ENCODE peak calls at places on chromosomes 16 and 17, in nine cellular contexts. One of them, this sample, is unnamed. For H3K4me1, the result is how much of the 10 kb centered on the place peaks cover.

GRCh38 chr16:21053595-21053994 is 97.1 kb downstream of the DNAH3 start:
- DNase-seq in fibroblast of lung: no peak
- DNase-seq in cardiac muscle cell: no peak
- DNase-seq in PC-3: no peak
- DNase-seq in tibial artery: no peak
- DNase-seq in body of pancreas: no peak
- DNase-seq in right cardiac atrium: no peak
- DNase-seq in ovary: no peak
- DNase-seq in A549: no peak
- DNase-seq in this sample: no peak

GRCh38 chr17:82003411-82004381 is 19.0 kb downstream of the CENPX start:
- DNase-seq in body of pancreas: peak
- DNase-seq in cardiac muscle cell: peak
- DNase-seq in PC-3: peak
- DNase-seq in tibial artery: peak
- DNase-seq in fibroblast of lung: peak
- DNase-seq in right cardiac atrium: peak
- DNase-seq in A549: peak
- DNase-seq in ovary: peak
- DNase-seq in this sample: peak

GRCh38 chr16:1332618-1333148 is 762 bp upstream of the BAIAP3 start:
- DNase-seq in fibroblast of lung: no peak
- DNase-seq in cardiac muscle cell: no peak
- DNase-seq in right cardiac atrium: no peak
- DNase-seq in ovary: no peak
- DNase-seq in tibial artery: no peak
- DNase-seq in PC-3: no peak
- DNase-seq in A549: no peak
- DNase-seq in body of pancreas: no peak
- DNase-seq in this sample: no peak

GRCh38 chr16:87330646-87331045 is 13.5 kb upstream of the C16orf95 start:
- DNase-seq in right cardiac atrium: peak
- DNase-seq in ovary: no peak
- DNase-seq in cardiac muscle cell: no peak
- DNase-seq in A549: no peak
- DNase-seq in PC-3: no peak
- DNase-seq in tibial artery: no peak
- DNase-seq in body of pancreas: no peak
- DNase-seq in fibroblast of lung: no peak
- DNase-seq in this sample: no peak

GRCh38 chr17:17141279-17141678 is 64.9 kb downstream of the PLD6 start:
- DNase-seq in right cardiac atrium: peak
- DNase-seq in ovary: no peak
- DNase-seq in A549: no peak
- DNase-seq in cardiac muscle cell: no peak
- DNase-seq in PC-3: no peak
- DNase-seq in tibial artery: no peak
- DNase-seq in fibroblast of lung: no peak
- DNase-seq in body of pancreas: no peak
- DNase-seq in this sample: no peak

GRCh38 chr17:73589096-73589980 is 54.9 kb downstream of the SDK2 start:
- DNase-seq in body of pancreas: no peak
- DNase-seq in cardiac muscle cell: no peak
- DNase-seq in ovary: no peak
- DNase-seq in fibroblast of lung: no peak
- DNase-seq in PC-3: no peak
- DNase-seq in right cardiac atrium: no peak
- DNase-seq in tibial artery: no peak
- DNase-seq in A549: no peak
- DNase-seq in this sample: no peak

GRCh38 chr17:75783069-75783783 is 1.4 kb upstream of the UNK start:
- DNase-seq in cardiac muscle cell: peak
- DNase-seq in fibroblast of lung: peak
- DNase-seq in A549: peak
- DNase-seq in right cardiac atrium: no peak
- DNase-seq in ovary: no peak
- DNase-seq in body of pancreas: peak
- DNase-seq in PC-3: peak
- DNase-seq in tibial artery: no peak
- DNase-seq in this sample: no peak

GRCh38 chr16:17412221-17412620 is 58.5 kb downstream of the XYLT1 start:
- DNase-seq in body of pancreas: peak
- DNase-seq in right cardiac atrium: no peak
- DNase-seq in cardiac muscle cell: no peak
- DNase-seq in fibroblast of lung: peak
- DNase-seq in PC-3: no peak
- DNase-seq in tibial artery: no peak
- DNase-seq in ovary: no peak
- DNase-seq in A549: no peak
- DNase-seq in this sample: no peak

GRCh38 chr17:45425125-45425983 is 7.3 kb downstream of the ARHGAP27 start:
- DNase-seq in cardiac muscle cell: peak
- DNase-seq in tibial artery: no peak
- DNase-seq in PC-3: peak
- DNase-seq in A549: peak
- DNase-seq in ovary: no peak
- DNase-seq in body of pancreas: peak
- DNase-seq in right cardiac atrium: peak
- DNase-seq in fibroblast of lung: peak
- DNase-seq in this sample: no peak

GRCh38 chr17:50288306-50288705 is 14.0 kb downstream of the TMEM92 start:
- DNase-seq in fibroblast of lung: no peak
- DNase-seq in cardiac muscle cell: no peak
- DNase-seq in right cardiac atrium: no peak
- DNase-seq in body of pancreas: no peak
- DNase-seq in ovary: peak
- DNase-seq in A549: no peak
- DNase-seq in tibial artery: no peak
- DNase-seq in PC-3: no peak
- DNase-seq in this sample: no peak

DNA sequence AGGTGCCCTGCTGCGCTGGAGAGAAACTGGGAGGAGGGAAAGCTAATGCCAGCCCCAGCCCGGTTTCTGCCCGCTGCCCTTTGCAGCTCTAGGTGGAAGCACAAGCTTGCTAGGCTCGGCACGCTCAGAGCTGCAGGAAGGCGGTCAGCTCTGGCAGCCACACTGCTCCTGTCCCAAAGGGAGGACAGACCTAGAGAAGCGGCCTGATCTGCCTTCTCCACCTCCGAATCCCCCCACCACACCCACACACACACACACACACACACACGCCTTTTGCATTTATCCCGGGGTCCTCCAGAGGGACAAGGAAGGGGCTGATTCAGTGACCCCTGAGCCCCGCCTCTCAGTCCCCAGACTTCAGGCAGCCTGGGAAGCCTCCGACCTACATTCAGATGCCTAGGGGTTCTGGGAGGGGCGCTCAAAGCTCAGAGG is 418.1 kb downstream of the SOX9 start:
- DNase-seq in ovary: no peak
- DNase-seq in A549: no peak
- DNase-seq in PC-3: no peak
- DNase-seq in tibial artery: no peak
- DNase-seq in body of pancreas: no peak
- DNase-seq in right cardiac atrium: peak
- DNase-seq in fibroblast of lung: no peak
- DNase-seq in cardiac muscle cell: no peak
- DNase-seq in this sample: no peak
- H3K4me1 ChIP-seq in ovary: under half
- H3K4me1 ChIP-seq in A549: under half
- H3K4me1 ChIP-seq in PC-3: under half
- H3K4me1 ChIP-seq in tibial artery: under half
- H3K4me1 ChIP-seq in body of pancreas: under half
- H3K4me1 ChIP-seq in right cardiac atrium: under half
- H3K4me1 ChIP-seq in fibroblast of lung: under half
- H3K4me1 ChIP-seq in cardiac muscle cell: under half
- H3K4me1 ChIP-seq in this sample: under half

GRCh38 chr17:12048843-12049473 is 28.3 kb downstream of the MAP2K4 start:
- DNase-seq in right cardiac atrium: no peak
- DNase-seq in tibial artery: no peak
- DNase-seq in PC-3: no peak
- DNase-seq in body of pancreas: no peak
- DNase-seq in fibroblast of lung: no peak
- DNase-seq in ovary: no peak
- DNase-seq in A549: no peak
- DNase-seq in cardiac muscle cell: no peak
- DNase-seq in this sample: no peak
- H3K4me1 ChIP-seq in right cardiac atrium: under half
- H3K4me1 ChIP-seq in tibial artery: under half
- H3K4me1 ChIP-seq in PC-3: under half
- H3K4me1 ChIP-seq in body of pancreas: under half
- H3K4me1 ChIP-seq in fibroblast of lung: under half
- H3K4me1 ChIP-seq in ovary: under half
- H3K4me1 ChIP-seq in A549: under half
- H3K4me1 ChIP-seq in cardiac muscle cell: under half
- H3K4me1 ChIP-seq in this sample: under half

DNA sequence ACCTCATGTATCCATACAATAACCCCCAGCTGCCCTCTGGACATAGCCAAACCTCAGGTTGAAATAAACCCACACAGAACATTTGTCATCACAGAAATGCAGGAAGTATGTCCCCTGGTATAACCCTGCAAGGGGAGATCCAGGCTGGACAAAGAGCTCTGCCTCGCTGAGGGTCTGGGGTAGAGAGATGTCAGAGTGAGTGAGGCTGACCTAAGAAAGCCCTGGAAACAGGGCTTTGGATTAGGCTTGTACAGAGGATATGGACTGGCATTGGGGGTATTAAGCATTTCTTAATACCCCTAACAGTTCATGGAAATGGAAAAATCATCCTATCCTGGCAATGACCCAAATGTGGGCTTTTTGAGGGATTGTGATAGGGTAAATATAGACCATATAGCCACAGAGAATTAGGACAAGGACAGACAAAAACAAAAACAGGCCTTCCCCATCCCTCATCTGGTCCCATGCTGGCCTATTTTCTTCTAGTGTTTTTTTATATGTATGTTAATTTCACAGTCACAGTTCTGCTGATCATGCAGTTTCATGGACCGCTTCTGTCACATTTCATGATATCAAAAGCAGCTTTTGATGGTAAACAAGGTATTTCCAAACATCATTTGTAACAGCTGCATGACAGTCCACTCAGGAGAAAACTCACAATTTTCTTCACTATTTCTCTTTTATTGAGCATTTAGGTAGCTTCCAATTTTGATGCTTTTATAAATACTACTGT is 26.1 kb downstream of the PLXDC1 start:
- DNase-seq in ovary: no peak
- DNase-seq in body of pancreas: no peak
- DNase-seq in cardiac muscle cell: no peak
- DNase-seq in A549: no peak
- DNase-seq in fibroblast of lung: no peak
- DNase-seq in right cardiac atrium: no peak
- DNase-seq in PC-3: no peak
- DNase-seq in tibial artery: no peak
- DNase-seq in this sample: no peak
- H3K4me1 ChIP-seq in ovary: under half
- H3K4me1 ChIP-seq in body of pancreas: under half
- H3K4me1 ChIP-seq in cardiac muscle cell: under half
- H3K4me1 ChIP-seq in A549: under half
- H3K4me1 ChIP-seq in fibroblast of lung: under half
- H3K4me1 ChIP-seq in right cardiac atrium: under half
- H3K4me1 ChIP-seq in PC-3: under half
- H3K4me1 ChIP-seq in tibial artery: under half
- H3K4me1 ChIP-seq in this sample: under half

GRCh38 chr17:58356231-58356630 is 4.2 kb upstream of the SUPT4H1 start:
- DNase-seq in PC-3: no peak
- DNase-seq in ovary: no peak
- DNase-seq in A549: no peak
- DNase-seq in fibroblast of lung: no peak
- DNase-seq in tibial artery: no peak
- DNase-seq in right cardiac atrium: no peak
- DNase-seq in body of pancreas: no peak
- DNase-seq in cardiac muscle cell: no peak
- DNase-seq in this sample: no peak

GRCh38 chr17:58357312-58358297 is 5.6 kb upstream of the SUPT4H1 start:
- DNase-seq in fibroblast of lung: no peak
- DNase-seq in PC-3: no peak
- DNase-seq in right cardiac atrium: no peak
- DNase-seq in tibial artery: no peak
- DNase-seq in ovary: no peak
- DNase-seq in cardiac muscle cell: no peak
- DNase-seq in body of pancreas: no peak
- DNase-seq in A549: no peak
- DNase-seq in this sample: no peak

GRCh38 chr17:58352843-58353719 is 1.1 kb upstream of the SUPT4H1 start:
- DNase-seq in A549: no peak
- DNase-seq in body of pancreas: peak
- DNase-seq in right cardiac atrium: peak
- DNase-seq in cardiac muscle cell: peak
- DNase-seq in PC-3: peak
- DNase-seq in fibroblast of lung: peak
- DNase-seq in ovary: no peak
- DNase-seq in tibial artery: no peak
- DNase-seq in this sample: no peak

GRCh38 chr17:58352018-58352842 is at the start of gene SUPT4H1:
- DNase-seq in tibial artery: peak
- DNase-seq in right cardiac atrium: peak
- DNase-seq in A549: peak
- DNase-seq in PC-3: peak
- DNase-seq in ovary: peak
- DNase-seq in fibroblast of lung: peak
- DNase-seq in body of pancreas: peak
- DNase-seq in cardiac muscle cell: peak
- DNase-seq in this sample: peak

DNA sequence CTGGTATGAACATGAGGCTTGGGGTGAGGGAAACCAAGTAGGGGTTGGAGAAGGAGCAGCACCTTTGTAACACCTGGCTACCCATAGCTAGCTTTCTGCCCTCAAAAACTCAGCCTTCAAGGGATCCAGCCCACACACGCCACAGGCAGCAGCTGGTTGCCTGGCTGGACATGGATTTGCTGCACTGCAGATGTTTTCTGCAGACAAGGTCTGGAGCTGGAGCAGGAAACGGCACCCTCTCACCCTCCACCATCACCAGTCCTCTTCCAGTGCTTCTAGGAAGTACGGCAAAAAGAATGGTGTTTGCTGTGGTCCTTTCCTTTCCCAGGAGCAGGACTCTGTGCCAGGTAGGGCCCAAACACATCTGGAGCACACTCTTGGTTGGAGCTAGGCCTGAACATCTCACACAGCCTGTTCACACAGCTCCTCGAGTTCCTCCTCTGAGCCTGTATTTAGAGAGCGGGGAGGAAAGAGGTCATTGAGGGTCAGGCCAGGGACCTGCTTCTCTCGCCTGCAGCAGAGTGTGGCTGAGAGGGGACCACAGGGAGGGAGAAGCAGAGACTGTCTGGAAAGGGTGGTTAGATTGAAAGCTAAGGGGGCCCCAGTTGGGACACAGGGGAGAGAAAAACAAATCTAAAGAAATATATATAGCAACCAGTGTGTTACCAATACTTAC is 2.7 kb upstream of the SUPT4H1 start:
- DNase-seq in fibroblast of lung: no peak
- DNase-seq in cardiac muscle cell: no peak
- DNase-seq in ovary: no peak
- DNase-seq in body of pancreas: no peak
- DNase-seq in A549: no peak
- DNase-seq in right cardiac atrium: no peak
- DNase-seq in PC-3: no peak
- DNase-seq in tibial artery: no peak
- DNase-seq in this sample: no peak
- H3K4me1 ChIP-seq in fibroblast of lung: under half
- H3K4me1 ChIP-seq in cardiac muscle cell: under half
- H3K4me1 ChIP-seq in ovary: under half
- H3K4me1 ChIP-seq in body of pancreas: under half
- H3K4me1 ChIP-seq in A549: under half
- H3K4me1 ChIP-seq in right cardiac atrium: under half
- H3K4me1 ChIP-seq in PC-3: under half
- H3K4me1 ChIP-seq in tibial artery: under half
- H3K4me1 ChIP-seq in this sample: under half

This sample was measured in ascending aorta.